ENCODE peak calls at places on chromosomes 13 and 19, in eight cellular contexts. K is AG09319; W is activated CD4-positive, alpha-beta memory T cell treated with anti-CD3 and anti-CD28 coated beads, Interleukin-2, amount 10 ng/mL, durations not matched to agents 7 days and 5 days; V is ovary; C is CD8-positive, alpha-beta T cell; I is HCEC 1CT; O is NCI-H1105 treated with DMSO at 0.1 percent for 48 hours; X is left ventricle myocardium inferior. N is an unnamed sample.

GRCh38 chr13:50715402-50716146 is 127.9 kb downstream of the DLEU7 start:
- DNase-seq in W (no peak), C (no peak), I (no peak), O (no peak), V (no peak), K (no peak), X (peak), N (no peak)

GRCh38 chr13:110265682-110266430 is 41.1 kb downstream of the COL4A1 start:
- DNase-seq in C (no peak), O (peak), W (no peak), X (peak), V (no peak), I (no peak), K (no peak), N (no peak)

GRCh38 chr13:76837811-76838210 is 48.4 kb downstream of the KCTD12 start:
- DNase-seq in V (no peak), O (no peak), C (no peak), X (no peak), K (no peak), W (no peak), I (no peak), N (no peak)

GRCh38 chr13:98879965-98880364 is 97.9 kb downstream of the DOCK9 start:
- DNase-seq in V (no peak), W (no peak), I (no peak), K (no peak), O (no peak), C (no peak), X (no peak), N (no peak)

GRCh38 chr13:106432636-106433035 is 102.8 kb downstream of the EFNB2 start:
- DNase-seq in O (no peak), C (no peak), X (no peak), K (no peak), I (no peak), W (no peak), V (no peak), N (peak)

GRCh38 chr19:8329993-8330392 is 8.7 kb downstream of the RPS28 start:
- DNase-seq in K (no peak), W (no peak), V (no peak), C (no peak), I (no peak), O (no peak), X (no peak), N (no peak)

GRCh38 chr13:46386426-46386995 is 541 bp downstream of the RUBCNL start:
- DNase-seq in I (no peak), C (no peak), W (no peak), O (no peak), V (no peak), K (no peak), X (peak), N (peak)

GRCh38 chr13:44837250-44837649 is 152.0 kb downstream of the NUFIP1 start:
- DNase-seq in X (no peak), I (peak), O (no peak), W (no peak), C (no peak), K (no peak), V (no peak), N (no peak)

GRCh38 chr13:47085346-47085745 is 188.5 kb upstream of the HTR2A start:
- DNase-seq in W (no peak), O (no peak), C (no peak), X (no peak), I (peak), V (no peak), K (no peak), N (no peak)

GRCh38 chr19:575527-576506 is 3.4 kb downstream of the BSG start:
- DNase-seq in X (peak), K (no peak), W (no peak), V (peak), O (no peak), C (no peak), I (peak), N (no peak)

GRCh38 chr13:54628383-54628782 is 1599.8 kb downstream of the OLFM4 start:
- DNase-seq in K (no peak), X (no peak), V (no peak), O (no peak), C (no peak), I (no peak), W (no peak), N (no peak)

GRCh38 chr19:12163841-12164240 is 945 bp downstream of the ZNF136 start:
- DNase-seq in I (peak), C (no peak), X (no peak), O (no peak), K (no peak), W (no peak), V (no peak), N (no peak)

GRCh38 chr13:60655268-60655667 is 258.2 kb downstream of the TDRD3 start:
- DNase-seq in K (no peak), I (no peak), C (no peak), X (no peak), O (no peak), W (no peak), V (no peak), N (no peak)

N was measured in ELF-1.